ENCODE peak calls at places on chromosomes 1 and 21, in ten cellular contexts. One of them, this sample, is unnamed.

GRCh38 chr1:234940841-234941240 is 187.8 kb downstream of the TOMM20 start:
- DNase-seq in Calu3: no peak
- DNase-seq in ureter: peak
- DNase-seq in PC-9: no peak
- DNase-seq in AG09309: no peak
- DNase-seq in endothelial cell: no peak
- DNase-seq in NK-92 treated with Interleukin-12 subunit alpha and Interleukin-12 subunit beta, amount 100 ng/mL, for 24 hours: no peak
- DNase-seq in activated CD8-positive, alpha-beta T cell treated with anti-CD3 and anti-CD28 coated beads for 36 hours: no peak
- DNase-seq in iPS DF 6.9: no peak
- DNase-seq in ascending aorta: peak
- DNase-seq in this sample: no peak

GRCh38 chr1:58883037-58883887 is 99.4 kb upstream of the JUN start:
- DNase-seq in Calu3: peak
- DNase-seq in ureter: peak
- DNase-seq in PC-9: peak
- DNase-seq in AG09309: peak
- DNase-seq in endothelial cell: no peak
- DNase-seq in NK-92 treated with Interleukin-12 subunit alpha and Interleukin-12 subunit beta, amount 100 ng/mL, for 24 hours: peak
- DNase-seq in activated CD8-positive, alpha-beta T cell treated with anti-CD3 and anti-CD28 coated beads for 36 hours: peak
- DNase-seq in iPS DF 6.9: no peak
- DNase-seq in ascending aorta: peak
- DNase-seq in this sample: peak

GRCh38 chr1:77047978-77048614 is 171.1 kb downstream of the PIGK start:
- DNase-seq in Calu3: no peak
- DNase-seq in ureter: no peak
- DNase-seq in PC-9: no peak
- DNase-seq in AG09309: no peak
- DNase-seq in endothelial cell: no peak
- DNase-seq in NK-92 treated with Interleukin-12 subunit alpha and Interleukin-12 subunit beta, amount 100 ng/mL, for 24 hours: no peak
- DNase-seq in activated CD8-positive, alpha-beta T cell treated with anti-CD3 and anti-CD28 coated beads for 36 hours: no peak
- DNase-seq in iPS DF 6.9: no peak
- DNase-seq in ascending aorta: no peak
- DNase-seq in this sample: no peak

GRCh38 chr1:227892930-227893695 is 54.6 kb downstream of the WNT9A start:
- DNase-seq in Calu3: peak
- DNase-seq in ureter: peak
- DNase-seq in PC-9: no peak
- DNase-seq in AG09309: no peak
- DNase-seq in endothelial cell: no peak
- DNase-seq in NK-92 treated with Interleukin-12 subunit alpha and Interleukin-12 subunit beta, amount 100 ng/mL, for 24 hours: no peak
- DNase-seq in activated CD8-positive, alpha-beta T cell treated with anti-CD3 and anti-CD28 coated beads for 36 hours: no peak
- DNase-seq in iPS DF 6.9: no peak
- DNase-seq in ascending aorta: peak
- DNase-seq in this sample: no peak

GRCh38 chr1:156926175-156926574 is 5.7 kb downstream of the LRRC71 start:
- DNase-seq in Calu3: peak
- DNase-seq in ureter: no peak
- DNase-seq in PC-9: peak
- DNase-seq in AG09309: no peak
- DNase-seq in endothelial cell: no peak
- DNase-seq in NK-92 treated with Interleukin-12 subunit alpha and Interleukin-12 subunit beta, amount 100 ng/mL, for 24 hours: no peak
- DNase-seq in activated CD8-positive, alpha-beta T cell treated with anti-CD3 and anti-CD28 coated beads for 36 hours: peak
- DNase-seq in iPS DF 6.9: no peak
- DNase-seq in ascending aorta: no peak
- DNase-seq in this sample: peak

GRCh38 chr1:179369751-179370341 is 4.1 kb downstream of the AXDND1 start:
- DNase-seq in Calu3: peak
- DNase-seq in ureter: no peak
- DNase-seq in PC-9: peak
- DNase-seq in AG09309: peak
- DNase-seq in endothelial cell: peak
- DNase-seq in NK-92 treated with Interleukin-12 subunit alpha and Interleukin-12 subunit beta, amount 100 ng/mL, for 24 hours: no peak
- DNase-seq in activated CD8-positive, alpha-beta T cell treated with anti-CD3 and anti-CD28 coated beads for 36 hours: peak
- DNase-seq in iPS DF 6.9: peak
- DNase-seq in ascending aorta: no peak
- DNase-seq in this sample: peak

GRCh38 chr1:211352465-211352864 is 25.8 kb downstream of the TRAF5 start:
- DNase-seq in Calu3: no peak
- DNase-seq in ureter: no peak
- DNase-seq in PC-9: no peak
- DNase-seq in AG09309: no peak
- DNase-seq in endothelial cell: no peak
- DNase-seq in NK-92 treated with Interleukin-12 subunit alpha and Interleukin-12 subunit beta, amount 100 ng/mL, for 24 hours: no peak
- DNase-seq in activated CD8-positive, alpha-beta T cell treated with anti-CD3 and anti-CD28 coated beads for 36 hours: no peak
- DNase-seq in iPS DF 6.9: no peak
- DNase-seq in ascending aorta: no peak
- DNase-seq in this sample: no peak

GRCh38 chr1:118987431-118988185 is 535 bp downstream of the TBX15 start:
- DNase-seq in Calu3: no peak
- DNase-seq in ureter: no peak
- DNase-seq in PC-9: no peak
- DNase-seq in AG09309: no peak
- DNase-seq in endothelial cell: peak
- DNase-seq in NK-92 treated with Interleukin-12 subunit alpha and Interleukin-12 subunit beta, amount 100 ng/mL, for 24 hours: no peak
- DNase-seq in activated CD8-positive, alpha-beta T cell treated with anti-CD3 and anti-CD28 coated beads for 36 hours: no peak
- DNase-seq in iPS DF 6.9: no peak
- DNase-seq in ascending aorta: no peak
- DNase-seq in this sample: peak

GRCh38 chr1:244150071-244150470 is 99.0 kb downstream of the ZBTB18 start:
- DNase-seq in Calu3: no peak
- DNase-seq in ureter: no peak
- DNase-seq in PC-9: no peak
- DNase-seq in AG09309: no peak
- DNase-seq in endothelial cell: no peak
- DNase-seq in NK-92 treated with Interleukin-12 subunit alpha and Interleukin-12 subunit beta, amount 100 ng/mL, for 24 hours: no peak
- DNase-seq in activated CD8-positive, alpha-beta T cell treated with anti-CD3 and anti-CD28 coated beads for 36 hours: no peak
- DNase-seq in iPS DF 6.9: no peak
- DNase-seq in ascending aorta: no peak
- DNase-seq in this sample: no peak

GRCh38 chr1:244836135-244836521 is 670 bp downstream of the COX20 start:
- DNase-seq in Calu3: peak
- DNase-seq in ureter: no peak
- DNase-seq in PC-9: no peak
- DNase-seq in AG09309: peak
- DNase-seq in endothelial cell: peak
- DNase-seq in NK-92 treated with Interleukin-12 subunit alpha and Interleukin-12 subunit beta, amount 100 ng/mL, for 24 hours: no peak
- DNase-seq in activated CD8-positive, alpha-beta T cell treated with anti-CD3 and anti-CD28 coated beads for 36 hours: no peak
- DNase-seq in iPS DF 6.9: no peak
- DNase-seq in ascending aorta: no peak
- DNase-seq in this sample: peak

GRCh38 chr1:38337711-38338110 is 291.1 kb upstream of the POU3F1 start:
- DNase-seq in Calu3: no peak
- DNase-seq in ureter: no peak
- DNase-seq in PC-9: no peak
- DNase-seq in AG09309: no peak
- DNase-seq in endothelial cell: no peak
- DNase-seq in NK-92 treated with Interleukin-12 subunit alpha and Interleukin-12 subunit beta, amount 100 ng/mL, for 24 hours: no peak
- DNase-seq in activated CD8-positive, alpha-beta T cell treated with anti-CD3 and anti-CD28 coated beads for 36 hours: no peak
- DNase-seq in iPS DF 6.9: no peak
- DNase-seq in ascending aorta: no peak
- DNase-seq in this sample: no peak

GRCh38 chr1:119885903-119886783 is 10.2 kb downstream of the ADAM30 start:
- DNase-seq in Calu3: peak
- DNase-seq in ureter: no peak
- DNase-seq in PC-9: no peak
- DNase-seq in AG09309: no peak
- DNase-seq in endothelial cell: peak
- DNase-seq in NK-92 treated with Interleukin-12 subunit alpha and Interleukin-12 subunit beta, amount 100 ng/mL, for 24 hours: peak
- DNase-seq in activated CD8-positive, alpha-beta T cell treated with anti-CD3 and anti-CD28 coated beads for 36 hours: peak
- DNase-seq in iPS DF 6.9: peak
- DNase-seq in ascending aorta: no peak
- DNase-seq in this sample: peak

GRCh38 chr1:25096307-25097150 is 135.8 kb downstream of the SYF2 start:
- DNase-seq in Calu3: no peak
- DNase-seq in ureter: no peak
- DNase-seq in PC-9: no peak
- DNase-seq in AG09309: no peak
- DNase-seq in endothelial cell: no peak
- DNase-seq in NK-92 treated with Interleukin-12 subunit alpha and Interleukin-12 subunit beta, amount 100 ng/mL, for 24 hours: no peak
- DNase-seq in activated CD8-positive, alpha-beta T cell treated with anti-CD3 and anti-CD28 coated beads for 36 hours: no peak
- DNase-seq in iPS DF 6.9: no peak
- DNase-seq in ascending aorta: no peak
- DNase-seq in this sample: no peak

GRCh38 chr1:15090373-15090772 is 63.2 kb upstream of the TMEM51 start:
- DNase-seq in Calu3: peak
- DNase-seq in ureter: peak
- DNase-seq in PC-9: peak
- DNase-seq in AG09309: no peak
- DNase-seq in endothelial cell: peak
- DNase-seq in NK-92 treated with Interleukin-12 subunit alpha and Interleukin-12 subunit beta, amount 100 ng/mL, for 24 hours: no peak
- DNase-seq in activated CD8-positive, alpha-beta T cell treated with anti-CD3 and anti-CD28 coated beads for 36 hours: peak
- DNase-seq in iPS DF 6.9: no peak
- DNase-seq in ascending aorta: no peak
- DNase-seq in this sample: peak

GRCh38 chr1:160362168-160362941 is 4.5 kb upstream of the NHLH1 start:
- DNase-seq in Calu3: no peak
- DNase-seq in ureter: no peak
- DNase-seq in PC-9: peak
- DNase-seq in AG09309: no peak
- DNase-seq in endothelial cell: no peak
- DNase-seq in NK-92 treated with Interleukin-12 subunit alpha and Interleukin-12 subunit beta, amount 100 ng/mL, for 24 hours: no peak
- DNase-seq in activated CD8-positive, alpha-beta T cell treated with anti-CD3 and anti-CD28 coated beads for 36 hours: no peak
- DNase-seq in iPS DF 6.9: no peak
- DNase-seq in ascending aorta: no peak
- DNase-seq in this sample: no peak

GRCh38 chr21:44511938-44512275 is 28.1 kb downstream of the KRTAP10-1 start:
- DNase-seq in Calu3: no peak
- DNase-seq in ureter: no peak
- DNase-seq in PC-9: no peak
- DNase-seq in AG09309: no peak
- DNase-seq in endothelial cell: no peak
- DNase-seq in NK-92 treated with Interleukin-12 subunit alpha and Interleukin-12 subunit beta, amount 100 ng/mL, for 24 hours: no peak
- DNase-seq in activated CD8-positive, alpha-beta T cell treated with anti-CD3 and anti-CD28 coated beads for 36 hours: no peak
- DNase-seq in iPS DF 6.9: no peak
- DNase-seq in ascending aorta: no peak
- DNase-seq in this sample: no peak

GRCh38 chr1:168609133-168609715 is 32.8 kb downstream of the XCL1 start:
- DNase-seq in Calu3: no peak
- DNase-seq in ureter: no peak
- DNase-seq in PC-9: no peak
- DNase-seq in AG09309: no peak
- DNase-seq in endothelial cell: no peak
- DNase-seq in NK-92 treated with Interleukin-12 subunit alpha and Interleukin-12 subunit beta, amount 100 ng/mL, for 24 hours: no peak
- DNase-seq in activated CD8-positive, alpha-beta T cell treated with anti-CD3 and anti-CD28 coated beads for 36 hours: no peak
- DNase-seq in iPS DF 6.9: no peak
- DNase-seq in ascending aorta: peak
- DNase-seq in this sample: no peak

GRCh38 chr1:192559115-192560006 is 16.2 kb upstream of the RGS1 start:
- DNase-seq in Calu3: no peak
- DNase-seq in ureter: no peak
- DNase-seq in PC-9: peak
- DNase-seq in AG09309: peak
- DNase-seq in endothelial cell: no peak
- DNase-seq in NK-92 treated with Interleukin-12 subunit alpha and Interleukin-12 subunit beta, amount 100 ng/mL, for 24 hours: no peak
- DNase-seq in activated CD8-positive, alpha-beta T cell treated with anti-CD3 and anti-CD28 coated beads for 36 hours: no peak
- DNase-seq in iPS DF 6.9: no peak
- DNase-seq in ascending aorta: no peak
- DNase-seq in this sample: peak

GRCh38 chr1:143698016-143698415 is 273.8 kb downstream of the FAM72C start:
- DNase-seq in Calu3: peak
- DNase-seq in ureter: no peak
- DNase-seq in PC-9: no peak
- DNase-seq in AG09309: no peak
- DNase-seq in endothelial cell: peak
- DNase-seq in NK-92 treated with Interleukin-12 subunit alpha and Interleukin-12 subunit beta, amount 100 ng/mL, for 24 hours: no peak
- DNase-seq in activated CD8-positive, alpha-beta T cell treated with anti-CD3 and anti-CD28 coated beads for 36 hours: peak
- DNase-seq in iPS DF 6.9: no peak
- DNase-seq in ascending aorta: no peak
- DNase-seq in this sample: no peak

GRCh38 chr21:46097826-46098286 is at the start of gene COL6A2:
- DNase-seq in Calu3: peak
- DNase-seq in ureter: peak
- DNase-seq in PC-9: no peak
- DNase-seq in AG09309: no peak
- DNase-seq in endothelial cell: peak
- DNase-seq in NK-92 treated with Interleukin-12 subunit alpha and Interleukin-12 subunit beta, amount 100 ng/mL, for 24 hours: no peak
- DNase-seq in activated CD8-positive, alpha-beta T cell treated with anti-CD3 and anti-CD28 coated beads for 36 hours: peak
- DNase-seq in iPS DF 6.9: no peak
- DNase-seq in ascending aorta: peak
- DNase-seq in this sample: peak

GRCh38 chr1:210764536-210764935 is 369.4 kb downstream of the KCNH1 start:
- DNase-seq in Calu3: no peak
- DNase-seq in ureter: no peak
- DNase-seq in PC-9: no peak
- DNase-seq in AG09309: no peak
- DNase-seq in endothelial cell: no peak
- DNase-seq in NK-92 treated with Interleukin-12 subunit alpha and Interleukin-12 subunit beta, amount 100 ng/mL, for 24 hours: no peak
- DNase-seq in activated CD8-positive, alpha-beta T cell treated with anti-CD3 and anti-CD28 coated beads for 36 hours: no peak
- DNase-seq in iPS DF 6.9: no peak
- DNase-seq in ascending aorta: no peak
- DNase-seq in this sample: no peak

GRCh38 chr1:108512239-108513071 is 47.4 kb upstream of the EEIG2 start:
- DNase-seq in Calu3: no peak
- DNase-seq in ureter: no peak
- DNase-seq in PC-9: peak
- DNase-seq in AG09309: no peak
- DNase-seq in endothelial cell: no peak
- DNase-seq in NK-92 treated with Interleukin-12 subunit alpha and Interleukin-12 subunit beta, amount 100 ng/mL, for 24 hours: no peak
- DNase-seq in activated CD8-positive, alpha-beta T cell treated with anti-CD3 and anti-CD28 coated beads for 36 hours: no peak
- DNase-seq in iPS DF 6.9: no peak
- DNase-seq in ascending aorta: no peak
- DNase-seq in this sample: no peak

GRCh38 chr21:44941567-44941966 is 1.7 kb downstream of the SLX9 start:
- DNase-seq in Calu3: no peak
- DNase-seq in ureter: no peak
- DNase-seq in PC-9: no peak
- DNase-seq in AG09309: no peak
- DNase-seq in endothelial cell: no peak
- DNase-seq in NK-92 treated with Interleukin-12 subunit alpha and Interleukin-12 subunit beta, amount 100 ng/mL, for 24 hours: no peak
- DNase-seq in activated CD8-positive, alpha-beta T cell treated with anti-CD3 and anti-CD28 coated beads for 36 hours: no peak
- DNase-seq in iPS DF 6.9: no peak
- DNase-seq in ascending aorta: no peak
- DNase-seq in this sample: no peak

GRCh38 chr1:117608213-117608612 is 2.4 kb downstream of the TENT5C start:
- DNase-seq in Calu3: no peak
- DNase-seq in ureter: no peak
- DNase-seq in PC-9: no peak
- DNase-seq in AG09309: no peak
- DNase-seq in endothelial cell: no peak
- DNase-seq in NK-92 treated with Interleukin-12 subunit alpha and Interleukin-12 subunit beta, amount 100 ng/mL, for 24 hours: no peak
- DNase-seq in activated CD8-positive, alpha-beta T cell treated with anti-CD3 and anti-CD28 coated beads for 36 hours: no peak
- DNase-seq in iPS DF 6.9: no peak
- DNase-seq in ascending aorta: peak
- DNase-seq in this sample: no peak

This sample was measured in HTR-8/SVneo.